ENCODE peak calls at places on chromosome 18, in five cellular contexts. One of them, this sample, is unnamed.

GRCh38 chr18:21105936-21106335 is 5.7 kb downstream of the ROCK1 start:
- DNase-seq in endothelial cell of umbilical vein: no peak
- DNase-seq in stimulated activated CD8-positive, alpha-beta memory T cell treated with anti-CD3 and anti-CD28 coated beads, Interleukin-7, amount 100 ng/mL, for 1 hour: no peak
- DNase-seq in NCI-H1105: no peak
- DNase-seq in CD8-positive, alpha-beta T cell: no peak
- DNase-seq in this sample: no peak

GRCh38 chr18:65260030-65260429 is 490.8 kb upstream of the CDH7 start:
- DNase-seq in endothelial cell of umbilical vein: no peak
- DNase-seq in stimulated activated CD8-positive, alpha-beta memory T cell treated with anti-CD3 and anti-CD28 coated beads, Interleukin-7, amount 100 ng/mL, for 1 hour: no peak
- DNase-seq in NCI-H1105: no peak
- DNase-seq in CD8-positive, alpha-beta T cell: no peak
- DNase-seq in this sample: no peak

GRCh38 chr18:45793295-45793965 is 32.0 kb upstream of the SIGLEC15 start:
- DNase-seq in endothelial cell of umbilical vein: no peak
- DNase-seq in stimulated activated CD8-positive, alpha-beta memory T cell treated with anti-CD3 and anti-CD28 coated beads, Interleukin-7, amount 100 ng/mL, for 1 hour: no peak
- DNase-seq in NCI-H1105: no peak
- DNase-seq in CD8-positive, alpha-beta T cell: no peak
- DNase-seq in this sample: no peak

GRCh38 chr18:12886498-12887126 is 2.6 kb upstream of the PTPN2 start:
- DNase-seq in endothelial cell of umbilical vein: no peak
- DNase-seq in stimulated activated CD8-positive, alpha-beta memory T cell treated with anti-CD3 and anti-CD28 coated beads, Interleukin-7, amount 100 ng/mL, for 1 hour: no peak
- DNase-seq in NCI-H1105: no peak
- DNase-seq in CD8-positive, alpha-beta T cell: no peak
- DNase-seq in this sample: no peak

GRCh38 chr18:9849407-9849961 is 36.3 kb upstream of the TXNDC2 start:
- DNase-seq in endothelial cell of umbilical vein: no peak
- DNase-seq in stimulated activated CD8-positive, alpha-beta memory T cell treated with anti-CD3 and anti-CD28 coated beads, Interleukin-7, amount 100 ng/mL, for 1 hour: no peak
- DNase-seq in NCI-H1105: no peak
- DNase-seq in CD8-positive, alpha-beta T cell: no peak
- DNase-seq in this sample: no peak

GRCh38 chr18:26301681-26302080 is 75.4 kb downstream of the TAF4B start:
- DNase-seq in endothelial cell of umbilical vein: no peak
- DNase-seq in stimulated activated CD8-positive, alpha-beta memory T cell treated with anti-CD3 and anti-CD28 coated beads, Interleukin-7, amount 100 ng/mL, for 1 hour: no peak
- DNase-seq in NCI-H1105: no peak
- DNase-seq in CD8-positive, alpha-beta T cell: no peak
- DNase-seq in this sample: no peak

GRCh38 chr18:3328522-3328921 is 66.6 kb downstream of the MYL12B start:
- DNase-seq in endothelial cell of umbilical vein: no peak
- DNase-seq in stimulated activated CD8-positive, alpha-beta memory T cell treated with anti-CD3 and anti-CD28 coated beads, Interleukin-7, amount 100 ng/mL, for 1 hour: no peak
- DNase-seq in NCI-H1105: no peak
- DNase-seq in CD8-positive, alpha-beta T cell: no peak
- DNase-seq in this sample: no peak

GRCh38 chr18:47619771-47620170 is 310.7 kb downstream of the SMAD2 start:
- DNase-seq in endothelial cell of umbilical vein: no peak
- DNase-seq in stimulated activated CD8-positive, alpha-beta memory T cell treated with anti-CD3 and anti-CD28 coated beads, Interleukin-7, amount 100 ng/mL, for 1 hour: no peak
- DNase-seq in NCI-H1105: no peak
- DNase-seq in CD8-positive, alpha-beta T cell: no peak
- DNase-seq in this sample: no peak

GRCh38 chr18:52370841-52371240 is 30.8 kb downstream of the DCC start:
- DNase-seq in endothelial cell of umbilical vein: no peak
- DNase-seq in stimulated activated CD8-positive, alpha-beta memory T cell treated with anti-CD3 and anti-CD28 coated beads, Interleukin-7, amount 100 ng/mL, for 1 hour: no peak
- DNase-seq in NCI-H1105: no peak
- DNase-seq in CD8-positive, alpha-beta T cell: no peak
- DNase-seq in this sample: no peak

GRCh38 chr18:845152-845819 is 33.2 kb upstream of the YES1 start:
- DNase-seq in endothelial cell of umbilical vein: peak
- DNase-seq in stimulated activated CD8-positive, alpha-beta memory T cell treated with anti-CD3 and anti-CD28 coated beads, Interleukin-7, amount 100 ng/mL, for 1 hour: no peak
- DNase-seq in NCI-H1105: no peak
- DNase-seq in CD8-positive, alpha-beta T cell: no peak
- DNase-seq in this sample: no peak

GRCh38 chr18:37889963-37890362 is 324.4 kb upstream of the CELF4 start:
- DNase-seq in endothelial cell of umbilical vein: no peak
- DNase-seq in stimulated activated CD8-positive, alpha-beta memory T cell treated with anti-CD3 and anti-CD28 coated beads, Interleukin-7, amount 100 ng/mL, for 1 hour: no peak
- DNase-seq in NCI-H1105: no peak
- DNase-seq in CD8-positive, alpha-beta T cell: no peak
- DNase-seq in this sample: no peak